ENCODE peak calls at places on chromosomes 16 and 17, in nine cellular contexts. Y is gastrocnemius medialis, O is heart right ventricle, H is transverse colon, G is hepatocyte, X is A549, T is ascending aorta, J is RWPE1, Z is lung. B is an unnamed sample.

GRCh38 chr16:51707666-51708065 is 556.6 kb upstream of the SALL1 start:
- DNase-seq in O (no peak), T (no peak), Z (no peak), H (no peak), G (no peak), X (no peak), J (no peak), Y (no peak), B (no peak)

GRCh38 chr17:41140360-41141132 is at the start of gene KRTAP4-6:
- DNase-seq in J (peak; percentile 74), G (no peak), X (peak; percentile 46), T (no peak), Z (no peak), Y (no peak), H (no peak), O (no peak), B (no peak)

GRCh38 chr17:57577751-57578607 is 167.1 kb downstream of the CCDC182 start:
- DNase-seq in O (peak; percentile 40), T (no peak), Y (peak; percentile 60), J (no peak), G (peak; percentile 58), H (no peak), Z (peak; percentile 48), X (no peak), B (peak; percentile 92)

GRCh38 chr16:55508941-55509920 is at the start of gene LPCAT2:
- DNase-seq in X (peak; percentile 83), G (peak; percentile 94), Z (peak; percentile 89), J (peak; percentile 92), T (no peak), H (peak; percentile 86), Y (peak; percentile 73), O (peak; percentile 90), B (no peak)

GRCh38 chr17:79039171-79039570 is 15.2 kb downstream of the C1QTNF1 start:
- DNase-seq in Y (no peak), Z (no peak), G (no peak), H (no peak), J (no peak), X (no peak), O (no peak), T (no peak), B (no peak)

GRCh38 chr17:10036511-10037061 is 131.5 kb upstream of the RCVRN start:
- DNase-seq in J (no peak), X (no peak), T (no peak), G (no peak), O (peak; percentile 77), H (no peak), Z (peak; percentile 60), Y (peak; percentile 56), B (no peak)

GRCh38 chr16:2702871-2703745 is 16.9 kb downstream of the PRSS27 start:
- DNase-seq in Y (peak; percentile 97), H (no peak), J (no peak), T (no peak), X (no peak), Z (no peak), G (no peak), O (peak; percentile 71), B (no peak)

GRCh38 chr17:9022553-9023388 is 1.5 kb downstream of the NTN1 start:
- DNase-seq in O (peak; percentile 39), G (peak; percentile 48), T (no peak), J (no peak), H (no peak), Z (no peak), X (peak; percentile 41), Y (no peak), B (no peak)

GRCh38 chr16:2595376-2596200 is 57.8 kb downstream of the PDPK1 start:
- DNase-seq in G (no peak), X (no peak), Y (no peak), J (no peak), Z (no peak), H (no peak), T (no peak), O (no peak), B (no peak)

GRCh38 chr16:83996481-83997252 is 28.6 kb downstream of the NECAB2 start:
- DNase-seq in Y (no peak), G (no peak), Z (no peak), H (no peak), X (no peak), J (no peak), T (no peak), O (no peak), B (no peak)

GRCh38 chr17:13996758-13997157 is 72.5 kb upstream of the COX10 start:
- DNase-seq in Z (no peak), H (no peak), J (no peak), Y (no peak), X (no peak), O (no peak), G (no peak), T (no peak), B (no peak)

GRCh38 chr17:38332735-38333134 is 11.0 kb downstream of the GPR179 start:
- DNase-seq in T (no peak), H (no peak), O (no peak), G (no peak), Z (no peak), X (no peak), Y (no peak), J (no peak), B (no peak)

GRCh38 chr16:53261276-53261675 is 173.0 kb upstream of the RBL2 start:
- DNase-seq in O (no peak), Y (no peak), J (no peak), G (no peak), Z (no peak), X (no peak), H (no peak), T (no peak), B (no peak)

GRCh38 chr17:54968954-54969400 is 412 bp downstream of the STXBP4 start:
- DNase-seq in O (no peak), X (no peak), G (peak; percentile 40), H (peak; percentile 28), J (peak; percentile 11), Y (peak; percentile 34), Z (no peak), T (no peak), B (no peak)

GRCh38 chr17:62085511-62086408 is 20.7 kb upstream of the MED13 start:
- DNase-seq in Y (no peak), T (no peak), G (peak; percentile 21), J (no peak), O (no peak), Z (peak; percentile 30), X (no peak), H (no peak), B (no peak)

GRCh38 chr16:85765767-85766166 is 14.9 kb upstream of the C16orf74 start:
- DNase-seq in O (no peak), G (no peak), J (no peak), X (no peak), T (no peak), H (no peak), Z (no peak), Y (no peak), B (no peak)

GRCh38 chr16:85903576-85903975 is 4.6 kb downstream of the IRF8 start:
- DNase-seq in G (no peak), J (no peak), T (no peak), H (no peak), Y (no peak), O (no peak), Z (no peak), X (no peak), B (no peak)

GRCh38 chr17:40545660-40546059 is 19.6 kb downstream of the CCR7 start:
- DNase-seq in Z (no peak), Y (no peak), T (no peak), X (no peak), O (no peak), J (no peak), G (no peak), H (peak; percentile 1), B (no peak)

GRCh38 chr16:15777533-15778203 is 79.2 kb downstream of the MYH11 start:
- DNase-seq in Z (no peak), G (peak; percentile 28), H (no peak), Y (no peak), X (peak; percentile 79), J (peak; percentile 49), O (no peak), T (no peak), B (no peak)

GRCh38 chr17:82933911-82934310 is 94.1 kb upstream of the ZNF750 start:
- DNase-seq in J (no peak), T (no peak), O (no peak), Z (no peak), X (no peak), H (peak; percentile 5), Y (no peak), G (no peak), B (no peak)
- TF ChIP-seq CTCF in J (no peak), T (no peak), O (no peak), Z (no peak), X (no peak), H (no peak), Y (no peak), G (peak; percentile 7), B (no peak)

DNA sequence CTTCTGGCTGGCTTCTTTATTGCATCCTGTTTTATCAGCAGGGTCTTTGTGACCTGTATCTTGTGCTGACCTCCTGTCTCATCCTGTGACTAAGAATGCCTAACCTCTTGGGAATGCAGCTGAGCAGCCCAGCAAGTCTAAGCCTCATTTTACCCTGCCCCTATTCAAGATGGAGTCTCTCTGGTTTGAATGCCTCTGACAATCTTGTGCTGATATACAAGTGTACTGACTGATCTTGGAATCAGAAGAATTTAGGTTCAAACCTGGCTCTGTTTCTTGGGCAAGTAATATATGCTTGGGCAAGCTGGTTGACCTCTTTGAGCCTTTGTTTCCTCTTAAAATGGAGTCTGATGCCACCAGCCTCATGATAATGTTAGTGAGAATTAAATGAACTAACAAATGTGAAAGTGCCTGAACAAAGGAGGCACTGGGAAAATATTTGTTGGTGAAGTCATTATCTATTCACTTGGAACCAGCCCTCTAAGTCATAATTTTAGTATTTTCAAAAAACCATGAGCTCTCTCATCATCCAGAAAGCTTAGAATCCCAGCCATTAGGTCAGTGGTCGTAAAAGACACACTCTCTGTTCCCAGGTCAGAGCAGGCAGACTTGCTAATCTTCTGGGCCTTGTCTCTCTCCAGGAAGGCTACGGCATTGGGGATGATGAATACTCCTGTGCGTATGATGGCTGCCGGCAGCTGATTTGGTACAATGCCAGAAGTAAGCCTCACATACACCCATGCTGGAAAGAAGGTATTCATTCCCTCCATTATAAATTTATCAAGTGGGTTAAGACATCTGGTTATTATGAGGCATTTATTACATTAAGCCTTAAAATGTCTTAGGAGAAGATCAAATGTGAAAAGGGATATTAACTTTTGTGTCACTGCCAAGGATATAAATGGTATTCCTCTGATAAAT is 18.1 kb upstream of the ARL2BP start:
- DNase-seq in X (no peak), Z (no peak), T (no peak), O (no peak), Y (no peak), J (no peak), G (no peak), H (no peak), B (no peak)
- H3K27ac ChIP-seq in X (no peak overlapping the region), Z (no peak overlapping the region), T (no peak overlapping the region), O (no peak overlapping the region), Y (no peak overlapping the region), J (no peak overlapping the region), G (no peak overlapping the region), H (no peak overlapping the region), B (no peak overlapping the region)

GRCh38 chr17:66302761-66303626 is 581 bp downstream of the PRKCA start:
- DNase-seq in X (peak; percentile 84), Z (peak; percentile 51), Y (peak; percentile 67), T (no peak), H (peak; percentile 72), O (peak; percentile 59), G (peak; percentile 67), J (peak; percentile 22), B (no peak)
- TF ChIP-seq CTCF in X (peak; percentile 22), Z (no peak), Y (peak; percentile 4), T (no peak), H (no peak), O (no peak), G (no peak), J (no peak), B (no peak)

GRCh38 chr17:2155482-2156051 is 100.7 kb downstream of the HIC1 start:
- DNase-seq in J (no peak), T (no peak), H (no peak), Y (no peak), G (no peak), Z (no peak), X (no peak), O (no peak), B (no peak)
- H3K27ac ChIP-seq in J (no peak overlapping the region), T (no peak overlapping the region), H (no peak overlapping the region), Y (no peak overlapping the region), G (no peak overlapping the region), Z (no peak overlapping the region), X (no peak overlapping the region), O (no peak overlapping the region), B (no peak overlapping the region)

B was measured in esophagus muscularis mucosa.